ENCODE peak calls at places on chromosome 1, in seven cellular contexts. P is AG09319, I is ovary, Y is astrocyte of the spinal cord, H is body of pancreas, G is mammary epithelial cell, K is Calu3. T is an unnamed sample.

GRCh38 chr1:39812913-39813312 is 24.2 kb upstream of the BMP8B start:
- DNase-seq in H (no peak), P (no peak), I (no peak), K (no peak), Y (no peak), G (no peak), T (no peak)

GRCh38 chr1:51231121-51231520 is 5.0 kb upstream of the RNF11 start:
- DNase-seq in G (peak), Y (no peak), P (no peak), K (no peak), I (no peak), H (no peak), T (no peak)

GRCh38 chr1:55288245-55288644 is 73.1 kb upstream of the USP24 start:
- DNase-seq in G (no peak), H (no peak), Y (no peak), I (no peak), K (no peak), P (no peak), T (no peak)

GRCh38 chr1:203508463-203508862 is 14.5 kb downstream of the OPTC start:
- DNase-seq in P (no peak), K (no peak), I (peak), G (no peak), H (no peak), Y (no peak), T (no peak)

GRCh38 chr1:72946901-72947505 is 664.7 kb upstream of the NEGR1 start:
- DNase-seq in K (no peak), H (no peak), G (no peak), Y (peak), P (no peak), I (no peak), T (no peak)

GRCh38 chr1:30868833-30869435 is 39.6 kb downstream of the SDC3 start:
- DNase-seq in I (no peak), P (no peak), K (no peak), H (no peak), G (no peak), Y (no peak), T (no peak)

GRCh38 chr1:211639500-211640361 is 35.7 kb downstream of the NEK2 start:
- DNase-seq in K (no peak), I (no peak), H (no peak), Y (peak), G (peak), P (peak), T (no peak)

GRCh38 chr1:232462200-232462599 is 167.7 kb downstream of the SIPA1L2 start:
- DNase-seq in Y (no peak), H (no peak), K (no peak), I (no peak), G (peak), P (no peak), T (no peak)

GRCh38 chr1:156749429-156750118 is 1.9 kb downstream of the HDGF start:
- DNase-seq in K (no peak), Y (no peak), H (peak), G (no peak), P (no peak), I (no peak), T (no peak)

GRCh38 chr1:184624051-184624450 is 130.6 kb downstream of the EDEM3 start:
- DNase-seq in I (no peak), G (peak), H (no peak), P (no peak), Y (peak), K (no peak), T (no peak)

GRCh38 chr1:41811051-41811795 is 107.5 kb downstream of the HIVEP3 start:
- DNase-seq in K (no peak), G (no peak), H (no peak), Y (peak), I (no peak), P (no peak), T (no peak)

GRCh38 chr1:228744918-228745317 is 9.6 kb downstream of the RHOU start:
- DNase-seq in K (peak), Y (no peak), I (no peak), G (no peak), P (no peak), H (no peak), T (no peak)

GRCh38 chr1:28114844-28115243 is 26.4 kb upstream of the EYA3 start:
- DNase-seq in H (no peak), K (no peak), I (no peak), G (no peak), P (no peak), Y (no peak), T (no peak)

GRCh38 chr1:154571964-154572288 is 4.3 kb downstream of the CHRNB2 start:
- DNase-seq in H (no peak), K (no peak), P (no peak), Y (no peak), I (no peak), G (no peak), T (no peak)

GRCh38 chr1:195733826-195734225 is 874.4 kb downstream of the KCNT2 start:
- DNase-seq in P (no peak), K (no peak), I (no peak), G (peak), H (no peak), Y (no peak), T (no peak)

GRCh38 chr1:171627020-171627419 is 5.0 kb downstream of the MYOCOS start:
- DNase-seq in G (no peak), I (no peak), H (no peak), Y (no peak), P (no peak), K (no peak), T (no peak)

GRCh38 chr1:37865348-37866119 is 6.1 kb upstream of the MTF1 start:
- DNase-seq in P (no peak), H (no peak), I (no peak), G (peak), Y (peak), K (peak), T (no peak)

GRCh38 chr1:245754463-245754961 is 599.7 kb downstream of the KIF26B start:
- DNase-seq in K (no peak), I (no peak), H (no peak), P (no peak), Y (no peak), G (no peak), T (no peak)

GRCh38 chr1:63330331-63330916 is 8.1 kb downstream of the FOXD3 start:
- DNase-seq in I (no peak), K (no peak), P (no peak), G (no peak), Y (no peak), H (no peak), T (peak)

GRCh38 chr1:229572286-229572685 is 13.8 kb upstream of the ABCB10 start:
- DNase-seq in H (no peak), Y (no peak), G (no peak), K (no peak), P (no peak), I (no peak), T (no peak)

GRCh38 chr1:228405979-228406265 is 713 bp downstream of the TRIM11 start:
- DNase-seq in Y (no peak), I (no peak), H (no peak), P (no peak), G (no peak), K (peak), T (no peak)

GRCh38 chr1:204992940-204993339 is 50.1 kb upstream of the CNTN2 start:
- DNase-seq in Y (no peak), G (no peak), H (no peak), I (no peak), P (no peak), K (no peak), T (no peak)

GRCh38 chr1:205811660-205812059 is 1.3 kb downstream of the SLC41A1 start:
- DNase-seq in G (no peak), H (peak), I (peak), Y (no peak), P (no peak), K (no peak), T (no peak)

GRCh38 chr1:2642560-2643413 is 10.0 kb upstream of the MMEL1 start:
- DNase-seq in K (peak), H (peak), I (peak), G (peak), Y (peak), P (peak), T (peak)
- TF ChIP-seq CTCF in K (no peak), H (no peak), I (no peak), G (no peak), Y (peak), P (peak), T (no peak)

DNA sequence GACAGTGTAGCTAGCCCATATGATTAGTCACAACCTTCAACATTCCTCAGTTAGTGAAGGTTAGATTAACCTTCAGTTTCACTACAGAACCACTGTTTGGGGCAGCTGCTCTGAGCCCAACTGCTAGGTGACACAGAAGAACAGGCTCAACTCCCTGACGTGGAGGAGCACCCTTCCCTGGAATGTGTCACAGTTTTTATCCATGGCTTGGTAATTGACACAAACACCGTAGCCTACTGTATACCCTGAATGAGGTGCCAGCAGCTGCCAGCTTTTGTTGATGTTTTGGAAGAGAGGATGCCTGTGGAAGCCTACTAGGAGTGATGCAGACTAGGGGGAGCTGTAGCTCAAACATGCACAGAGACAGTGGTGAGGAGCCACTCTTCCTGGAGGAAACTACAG is 56.6 kb upstream of the CR2 start:
- DNase-seq in Y (no peak), K (no peak), P (no peak), H (no peak), G (no peak), I (no peak), T (no peak)
- TF ChIP-seq CTCF in Y (no peak), K (no peak), P (peak), H (no peak), G (no peak), I (no peak), T (no peak)

GRCh38 chr1:183023146-183023600 is at the start of gene LAMC1:
- DNase-seq in Y (peak), H (peak), P (peak), I (peak), G (peak), K (peak), T (peak)
- TF ChIP-seq CTCF in Y (peak), H (no peak), P (no peak), I (no peak), G (no peak), K (no peak), T (peak)

DNA sequence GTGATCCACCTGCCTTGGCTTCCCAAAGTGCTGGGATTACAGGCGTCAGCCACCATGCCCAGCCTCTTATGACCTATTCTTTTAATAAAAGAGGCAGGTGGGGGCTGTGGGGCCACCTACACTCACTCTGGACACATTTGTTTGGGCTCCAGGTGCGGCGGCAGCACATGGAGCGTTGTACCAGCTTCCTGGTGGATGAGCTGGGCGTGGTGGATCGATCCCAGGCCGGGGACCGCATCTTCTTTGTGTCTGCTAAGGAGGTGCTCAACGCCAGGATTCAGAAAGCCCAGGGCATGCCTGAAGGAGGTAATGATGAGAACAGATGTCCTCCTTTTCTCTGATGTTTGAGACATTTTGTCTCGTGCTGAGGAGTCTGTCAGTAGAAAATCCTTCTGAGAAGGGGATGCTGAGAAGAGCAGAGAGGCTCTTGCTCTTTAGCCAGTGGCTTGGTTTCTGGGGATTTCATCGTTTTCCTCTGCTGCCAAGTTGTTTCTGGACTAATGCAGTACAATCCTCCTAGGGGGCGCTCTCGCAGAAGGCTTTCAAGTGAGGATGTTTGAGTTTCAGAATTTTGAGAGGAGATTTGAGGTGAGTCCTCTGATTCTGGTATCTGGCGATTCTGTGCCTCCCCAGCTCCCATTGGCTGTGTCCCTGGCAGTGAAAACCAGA is 17.9 kb upstream of the MIIP start:
- DNase-seq in Y (peak), I (no peak), G (no peak), H (no peak), K (no peak), P (peak), T (peak)
- TF ChIP-seq CTCF in Y (peak), I (no peak), G (peak), H (peak), K (peak), P (peak), T (peak)

DNA sequence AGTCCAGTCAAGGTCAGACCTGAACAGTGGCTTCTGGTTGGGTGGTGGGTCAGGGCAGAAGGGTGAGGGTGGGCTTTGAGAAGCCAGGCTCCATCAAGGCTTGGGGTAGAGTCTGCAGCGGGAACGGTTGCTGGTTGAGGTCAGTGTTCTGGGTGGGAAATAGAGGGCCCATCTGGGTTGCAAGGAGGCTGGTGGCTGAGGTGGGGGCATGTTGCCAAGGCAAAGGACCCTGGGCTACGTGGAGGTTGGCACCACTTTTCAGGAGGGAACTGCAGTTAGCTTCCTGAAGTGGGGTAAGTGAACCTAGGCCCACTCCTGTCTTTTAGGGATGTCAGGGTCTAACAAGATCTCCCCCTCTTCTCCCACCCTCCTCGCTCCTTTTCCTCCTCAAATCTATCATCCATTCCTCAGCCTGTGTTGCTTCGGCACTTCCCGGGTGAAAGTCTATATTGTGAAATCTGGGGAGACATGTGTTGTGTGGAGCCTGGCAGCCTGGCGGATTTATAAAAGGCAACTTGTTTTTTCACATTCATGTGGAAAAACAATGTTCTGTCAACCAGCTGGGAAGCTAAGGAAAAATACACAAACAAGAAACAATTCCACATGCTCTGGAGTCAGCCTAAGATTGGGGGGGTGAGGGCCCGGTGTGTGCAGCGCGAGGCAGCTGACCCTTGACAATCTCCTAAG is 1.5 kb downstream of the IL22RA1 start:
- DNase-seq in I (no peak), P (no peak), Y (no peak), G (no peak), K (no peak), H (no peak), T (no peak)
- TF ChIP-seq CTCF in I (no peak), P (no peak), Y (no peak), G (no peak), K (no peak), H (no peak), T (no peak)

DNA sequence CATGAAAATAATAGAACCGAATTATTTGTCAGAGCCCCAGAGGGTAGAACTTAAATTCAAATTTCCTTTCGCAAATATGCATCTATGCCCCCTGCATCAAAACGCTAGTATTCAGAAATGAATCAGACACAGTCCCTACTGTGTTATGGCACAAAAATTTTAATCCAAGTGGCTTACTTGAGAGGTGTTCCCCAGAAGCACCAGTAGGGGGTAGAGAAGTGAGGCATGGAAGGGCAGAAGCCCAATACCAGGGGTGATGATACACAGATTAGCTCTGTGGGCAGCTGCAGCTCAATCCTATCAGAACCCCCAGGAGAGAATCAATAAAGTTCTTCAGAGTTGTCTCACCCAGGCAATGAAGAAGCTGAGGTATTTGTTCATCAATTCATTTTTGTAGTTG is 342.2 kb downstream of the OMA1 start:
- DNase-seq in Y (no peak), H (no peak), I (no peak), K (no peak), G (no peak), P (no peak), T (peak)
- TF ChIP-seq CTCF in Y (no peak), H (no peak), I (no peak), K (no peak), G (peak), P (no peak), T (peak)

GRCh38 chr1:90729484-90730246 is 12.6 kb upstream of the BARHL2 start:
- DNase-seq in Y (no peak), I (no peak), H (no peak), P (no peak), G (no peak), K (no peak), T (peak)
- TF ChIP-seq CTCF in Y (peak), I (no peak), H (no peak), P (no peak), G (peak), K (no peak), T (peak)

DNA sequence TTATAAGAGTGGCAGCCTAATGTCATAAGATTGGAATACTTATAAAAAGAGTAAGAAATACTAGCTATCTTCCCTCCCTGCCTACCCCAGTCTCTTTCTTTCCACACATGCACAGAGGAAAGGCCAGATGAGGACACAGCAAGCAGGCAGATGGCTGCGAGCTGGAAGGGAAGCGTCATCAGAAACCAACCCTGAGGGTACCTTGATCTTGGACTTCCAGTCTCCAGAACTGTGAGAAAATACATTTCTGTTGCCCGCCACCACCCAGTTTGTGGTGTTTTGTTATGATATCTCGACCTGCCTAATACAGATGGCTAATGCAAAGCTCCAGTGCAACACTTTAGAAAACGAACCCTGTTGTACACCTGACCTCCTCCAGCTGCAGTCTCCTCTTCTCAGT is 2.3 kb upstream of the OR2C3 start:
- DNase-seq in P (no peak), H (no peak), Y (no peak), G (no peak), K (no peak), I (no peak), T (no peak)
- TF ChIP-seq CTCF in P (no peak), H (no peak), Y (no peak), G (no peak), K (no peak), I (no peak), T (no peak)

T was measured in endothelial cell.